ENCODE peak calls at places on chromosome 2, in nine cellular contexts. F is CD8-positive, alpha-beta T cell; N is posterior cingulate gyrus; K is RWPE1; Z is activated naive CD8-positive, alpha-beta T cell treated with anti-CD3 and anti-CD28 coated beads, Interleukin-2, amount 50 U/mL, for 24 hours; X is NAMALWA; C is hepatocyte; M is tibial nerve; D is AG09319. R is an unnamed sample.

GRCh38 chr2:23375448-23375847 is 9.5 kb upstream of the KLHL29 start:
- DNase-seq in F (no peak), N (no peak), K (peak), Z (no peak), X (peak), C (no peak), M (no peak), D (no peak), R (peak)

GRCh38 chr2:20008703-20009102 is 3.8 kb downstream of the MATN3 start:
- DNase-seq in F (no peak), N (no peak), K (no peak), Z (no peak), X (no peak), C (peak), M (no peak), D (no peak), R (no peak)

GRCh38 chr2:165466386-165466785 is 3.1 kb upstream of the CSRNP3 start:
- DNase-seq in F (no peak), N (no peak), K (no peak), Z (no peak), X (no peak), C (no peak), M (no peak), D (no peak), R (no peak)

GRCh38 chr2:197711576-197711975 is 6.4 kb downstream of the MARS2 start:
- DNase-seq in F (no peak), N (no peak), K (no peak), Z (no peak), X (no peak), C (no peak), M (no peak), D (no peak), R (no peak)

GRCh38 chr2:187377335-187377734 is 70.7 kb downstream of the CALCRL start:
- DNase-seq in F (no peak), N (no peak), K (no peak), Z (no peak), X (no peak), C (no peak), M (no peak), D (no peak), R (no peak)

GRCh38 chr2:34003795-34004194 is 404.7 kb upstream of the FAM98A start:
- DNase-seq in F (no peak), N (no peak), K (no peak), Z (no peak), X (no peak), C (no peak), M (no peak), D (no peak), R (no peak)

GRCh38 chr2:101698419-101699190 is 1.1 kb downstream of the MAP4K4 start:
- DNase-seq in F (peak), N (no peak), K (peak), Z (no peak), X (peak), C (peak), M (no peak), D (no peak), R (no peak)

GRCh38 chr2:134869941-134870736 is 31.7 kb downstream of the ACMSD start:
- DNase-seq in F (no peak), N (no peak), K (no peak), Z (no peak), X (no peak), C (no peak), M (no peak), D (no peak), R (no peak)

R was measured in K562.